ENCODE peak calls at places on chromosomes 13 and 19, in eight cellular contexts. N, C, M, K, Y, D, R and X are unnamed samples.

GRCh38 chr13:89380101-89380500 is 1708.9 kb downstream of the SLITRK5 start:
- DNase-seq in N (no peak), C (peak; percentile 89), M (no peak), K (no peak), Y (no peak), D (no peak), R (no peak), X (no peak)

GRCh38 chr13:23724196-23724970 is 154.2 kb downstream of the TNFRSF19 start:
- DNase-seq in N (no peak), C (no peak), M (no peak), K (no peak), Y (peak; percentile 49), D (no peak), R (no peak), X (no peak)

GRCh38 chr13:84400711-84401110 is 518.4 kb upstream of the SLITRK1 start:
- DNase-seq in N (no peak), C (no peak), M (no peak), K (no peak), Y (peak; percentile 98), D (no peak), R (no peak), X (no peak)

GRCh38 chr19:50492303-50493052 is 15.8 kb upstream of the GARIN5A start:
- DNase-seq in N (peak; percentile 24), C (no peak), M (no peak), K (peak; percentile 46), Y (no peak), D (no peak), R (no peak), X (peak; percentile 39)

GRCh38 chr13:82076421-82076820 is 1735.5 kb upstream of the SPRY2 start:
- DNase-seq in N (no peak), C (no peak), M (no peak), K (no peak), Y (no peak), D (no peak), R (no peak), X (no peak)

GRCh38 chr19:39032164-39032918 is at the start of gene FBXO27:
- DNase-seq in N (peak; percentile 72), C (peak; percentile 67), M (no peak), K (no peak), Y (peak; percentile 21), D (no peak), R (peak; percentile 44), X (peak; percentile 52)

GRCh38 chr13:102847272-102848234 is 1.7 kb downstream of the ERCC5 start:
- DNase-seq in N (peak; percentile 46), C (no peak), M (peak; percentile 34), K (no peak), Y (peak; percentile 35), D (no peak), R (no peak), X (no peak)

GRCh38 chr13:99661791-99662190 is 160.5 kb downstream of the TM9SF2 start:
- DNase-seq in N (peak; percentile 93), C (peak; percentile 29), M (no peak), K (no peak), Y (no peak), D (no peak), R (no peak), X (no peak)

GRCh38 chr19:40055832-40056504 is at the start of gene ZNF780B:
- DNase-seq in N (peak; percentile 63), C (no peak), M (peak; percentile 79), K (peak; percentile 74), Y (peak; percentile 58), D (no peak), R (peak; percentile 75), X (peak; percentile 77)
- H3K9me3 ChIP-seq in N (peaks cover 10% of the 10 kb centered on the region), C (peaks cover 34% of the 10 kb centered on the region), M (peaks cover 34% of the 10 kb centered on the region), K (no peaks in the 10 kb centered on the region), Y (no peaks in the 10 kb centered on the region), D (peaks cover 19% of the 10 kb centered on the region), R (peaks cover 20% of the 10 kb centered on the region), X (peaks cover 34% of the 10 kb centered on the region)

GRCh38 chr13:50810998-50811397 is 32.5 kb downstream of the DLEU7 start:
- DNase-seq in N (no peak), C (no peak), M (peak; percentile 85), K (no peak), Y (no peak), D (no peak), R (no peak), X (no peak)

GRCh38 chr13:50810468-50810867 is 33.0 kb downstream of the DLEU7 start:
- DNase-seq in N (no peak), C (no peak), M (no peak), K (no peak), Y (no peak), D (no peak), R (no peak), X (no peak)

GRCh38 chr13:50812242-50812641 is 31.2 kb downstream of the DLEU7 start:
- DNase-seq in N (no peak), C (no peak), M (no peak), K (no peak), Y (no peak), D (no peak), R (no peak), X (no peak)

GRCh38 chr13:50805805-50806204 is 37.7 kb downstream of the DLEU7 start:
- DNase-seq in N (peak; percentile 11), C (no peak), M (peak; percentile 41), K (no peak), Y (peak; percentile 13), D (no peak), R (no peak), X (no peak)

GRCh38 chr13:50809133-50810090 is 34.1 kb downstream of the DLEU7 start:
- DNase-seq in N (no peak), C (no peak), M (no peak), K (no peak), Y (no peak), D (no peak), R (no peak), X (no peak)
- TF ChIP-seq CTCF in N (no peak), C (no peak), M (no peak), K (no peak), Y (no peak), D (no peak), R (no peak), X (no peak)

GRCh38 chr19:56690668-56691067 is 19.1 kb upstream of the ZNF835 start:
- DNase-seq in N (no peak), C (no peak), M (no peak), K (no peak), Y (no peak), D (no peak), R (no peak), X (no peak)
- H3K9me3 ChIP-seq in N (peaks cover 12% of the 10 kb centered on the region), C (no peaks in the 10 kb centered on the region), M (no peaks in the 10 kb centered on the region), K (no peaks in the 10 kb centered on the region), Y (no peaks in the 10 kb centered on the region), D (no peaks in the 10 kb centered on the region), R (peaks cover 7% of the 10 kb centered on the region), X (no peaks in the 10 kb centered on the region)

DNA sequence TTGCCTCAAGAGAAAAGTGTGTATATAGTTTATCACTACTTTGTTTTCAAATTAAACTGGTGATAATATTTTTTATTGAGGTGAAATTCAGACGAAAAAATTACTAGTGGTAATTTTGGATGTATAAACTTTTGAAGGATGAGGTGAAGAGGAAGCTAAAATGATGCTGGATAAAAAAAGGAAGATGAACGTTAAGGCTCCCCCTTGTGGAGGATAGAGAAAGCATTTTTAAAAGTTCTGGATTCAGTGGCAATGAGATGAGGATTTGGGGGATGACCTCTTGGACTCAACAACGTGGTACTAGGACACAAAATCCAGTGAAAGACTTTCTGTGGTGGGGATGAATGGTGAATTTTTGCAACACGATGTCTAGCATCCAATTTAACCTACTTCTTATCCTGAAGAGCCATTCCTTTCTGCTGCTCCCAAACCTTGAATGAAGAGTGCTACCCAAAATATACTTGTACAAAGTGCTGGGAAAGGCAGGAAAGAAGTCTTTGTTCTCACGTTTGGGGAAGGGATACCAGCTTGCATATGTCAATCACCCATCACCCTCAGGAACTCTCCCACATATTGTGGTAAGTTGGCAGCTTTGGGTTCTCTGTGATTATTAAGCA is 7.3 kb upstream of the SIGLEC5 start:
- DNase-seq in N (no peak), C (no peak), M (peak; percentile 23), K (no peak), Y (no peak), D (no peak), R (no peak), X (no peak)
- TF ChIP-seq CTCF in N (peak; percentile 49), C (no peak), M (peak; percentile 75), K (peak; percentile 41), Y (peak; percentile 46), D (no peak), R (peak; percentile 14), X (peak; percentile 22)

GRCh38 chr19:36497001-36497400 is 7.6 kb upstream of the ZNF566 start:
- DNase-seq in N (no peak), C (no peak), M (no peak), K (no peak), Y (no peak), D (no peak), R (no peak), X (no peak)

DNA sequence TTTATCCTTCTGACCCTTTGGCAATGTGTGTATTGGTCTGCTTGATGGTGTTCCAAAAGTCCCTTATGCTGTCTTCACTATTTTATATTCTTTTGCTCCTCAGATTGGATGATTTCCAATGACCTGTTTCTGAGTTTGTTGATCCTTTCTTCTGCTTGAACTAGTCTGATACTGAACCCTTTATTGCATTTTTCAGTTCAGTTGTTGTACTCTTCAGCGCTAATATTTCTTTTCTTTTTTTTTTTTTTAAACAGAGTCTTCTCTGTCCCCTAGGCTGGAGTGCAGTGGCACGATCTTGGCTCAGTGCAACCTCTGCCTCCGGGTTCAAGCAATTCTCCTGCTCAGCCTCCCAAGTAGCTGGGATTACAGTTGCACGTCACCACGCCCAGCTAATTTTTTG is 12.6 kb upstream of the ZNF566 start:
- DNase-seq in N (no peak), C (no peak), M (no peak), K (no peak), Y (no peak), D (no peak), R (no peak), X (no peak)
- H3K9me3 ChIP-seq in N (no peaks in the 10 kb centered on the region), C (peaks cover 28% of the 10 kb centered on the region), M (peaks cover 9% of the 10 kb centered on the region), K (no peaks in the 10 kb centered on the region), Y (no peaks in the 10 kb centered on the region), D (peaks cover 83% of the 10 kb centered on the region), R (peaks cover 27% of the 10 kb centered on the region), X (peaks cover 77% of the 10 kb centered on the region)

GRCh38 chr13:43787998-43788397 is 1.2 kb upstream of the ENOX1 start:
- DNase-seq in N (peak; percentile 42), C (peak; percentile 38), M (peak; percentile 11), K (no peak), Y (peak; percentile 39), D (no peak), R (peak; percentile 58), X (no peak)
- TF ChIP-seq CTCF in N (peak; percentile 32), C (peak; percentile 57), M (peak; percentile 53), K (peak; percentile 20), Y (peak; percentile 53), D (peak; percentile 11), R (peak; percentile 74), X (peak; percentile 18)

DNA sequence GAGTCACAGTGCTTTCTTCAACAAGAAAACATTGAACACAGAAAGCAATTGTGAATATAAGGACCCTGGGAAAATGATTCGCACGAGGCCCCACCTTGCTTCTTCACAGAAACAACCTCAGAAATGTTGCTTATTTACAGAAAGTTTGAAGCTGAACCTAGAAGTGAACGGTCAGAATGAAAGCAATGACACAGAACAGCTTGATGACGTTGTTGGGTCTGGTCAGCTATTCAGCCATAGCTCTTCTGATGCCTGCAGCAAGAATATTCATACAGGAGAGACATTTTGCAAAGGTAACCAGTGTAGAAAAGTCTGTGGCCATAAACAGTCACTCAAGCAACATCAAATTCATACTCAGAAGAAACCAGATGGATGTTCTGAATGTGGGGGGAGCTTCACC is 15.7 kb downstream of the ZNF175 start:
- DNase-seq in N (no peak), C (no peak), M (no peak), K (no peak), Y (no peak), D (no peak), R (no peak), X (no peak)
- H3K9me3 ChIP-seq in N (peaks cover 15% of the 10 kb centered on the region), C (peaks cover 28% of the 10 kb centered on the region), M (no peaks in the 10 kb centered on the region), K (no peaks in the 10 kb centered on the region), Y (peaks cover 4% of the 10 kb centered on the region), D (peaks cover 19% of the 10 kb centered on the region), R (peaks cover 30% of the 10 kb centered on the region), X (peaks cover 13% of the 10 kb centered on the region)